ENCODE peak calls at places on chromosomes 11 and 22, in five cellular contexts. One of them, this sample, is unnamed.

GRCh38 chr11:83725718-83726117 is 439.6 kb upstream of the CCDC90B start:
- DNase-seq in stimulated activated naive CD8-positive, alpha-beta T cell treated with anti-CD3 and anti-CD28 coated beads, Interleukin-15, Interleukin-2, amounts not matched to agents 100 U/mL and 50 U/mL, for 24 hours: no peak
- DNase-seq in HAP-1: no peak
- DNase-seq in DMS153: no peak
- DNase-seq in BJ: no peak
- DNase-seq in this sample: no peak

GRCh38 chr11:7612056-7612660 is 61.1 kb downstream of the CYB5R2 start:
- DNase-seq in stimulated activated naive CD8-positive, alpha-beta T cell treated with anti-CD3 and anti-CD28 coated beads, Interleukin-15, Interleukin-2, amounts not matched to agents 100 U/mL and 50 U/mL, for 24 hours: no peak
- DNase-seq in HAP-1: peak; percentile 47
- DNase-seq in DMS153: no peak
- DNase-seq in BJ: no peak
- DNase-seq in this sample: no peak

GRCh38 chr11:32386770-32387377 is 48.5 kb downstream of the WT1 start:
- DNase-seq in stimulated activated naive CD8-positive, alpha-beta T cell treated with anti-CD3 and anti-CD28 coated beads, Interleukin-15, Interleukin-2, amounts not matched to agents 100 U/mL and 50 U/mL, for 24 hours: no peak
- DNase-seq in HAP-1: peak; percentile 15
- DNase-seq in DMS153: no peak
- DNase-seq in BJ: no peak
- DNase-seq in this sample: no peak

GRCh38 chr22:41781508-41781906 is 19.0 kb upstream of the CCDC134 start:
- DNase-seq in stimulated activated naive CD8-positive, alpha-beta T cell treated with anti-CD3 and anti-CD28 coated beads, Interleukin-15, Interleukin-2, amounts not matched to agents 100 U/mL and 50 U/mL, for 24 hours: peak; percentile 21
- DNase-seq in HAP-1: no peak
- DNase-seq in DMS153: no peak
- DNase-seq in BJ: no peak
- DNase-seq in this sample: peak; percentile 29

GRCh38 chr11:35174666-35175065 is 35.7 kb downstream of the CD44 start:
- DNase-seq in stimulated activated naive CD8-positive, alpha-beta T cell treated with anti-CD3 and anti-CD28 coated beads, Interleukin-15, Interleukin-2, amounts not matched to agents 100 U/mL and 50 U/mL, for 24 hours: no peak
- DNase-seq in HAP-1: no peak
- DNase-seq in DMS153: no peak
- DNase-seq in BJ: no peak
- DNase-seq in this sample: no peak

GRCh38 chr11:67195971-67196418 is 70.3 kb upstream of the GRK2 start:
- DNase-seq in stimulated activated naive CD8-positive, alpha-beta T cell treated with anti-CD3 and anti-CD28 coated beads, Interleukin-15, Interleukin-2, amounts not matched to agents 100 U/mL and 50 U/mL, for 24 hours: no peak
- DNase-seq in HAP-1: peak; percentile 23
- DNase-seq in DMS153: no peak
- DNase-seq in BJ: peak; percentile 89
- DNase-seq in this sample: no peak

GRCh38 chr22:41828516-41828915 is 4.4 kb upstream of the SREBF2 start:
- DNase-seq in stimulated activated naive CD8-positive, alpha-beta T cell treated with anti-CD3 and anti-CD28 coated beads, Interleukin-15, Interleukin-2, amounts not matched to agents 100 U/mL and 50 U/mL, for 24 hours: no peak
- DNase-seq in HAP-1: no peak
- DNase-seq in DMS153: peak; percentile 83
- DNase-seq in BJ: no peak
- DNase-seq in this sample: no peak

GRCh38 chr11:20037358-20037757 is 122.9 kb downstream of the DBX1 start:
- DNase-seq in stimulated activated naive CD8-positive, alpha-beta T cell treated with anti-CD3 and anti-CD28 coated beads, Interleukin-15, Interleukin-2, amounts not matched to agents 100 U/mL and 50 U/mL, for 24 hours: no peak
- DNase-seq in HAP-1: no peak
- DNase-seq in DMS153: no peak
- DNase-seq in BJ: no peak
- DNase-seq in this sample: no peak

GRCh38 chr11:115181480-115181879 is 322.7 kb downstream of the CADM1 start:
- DNase-seq in stimulated activated naive CD8-positive, alpha-beta T cell treated with anti-CD3 and anti-CD28 coated beads, Interleukin-15, Interleukin-2, amounts not matched to agents 100 U/mL and 50 U/mL, for 24 hours: no peak
- DNase-seq in HAP-1: no peak
- DNase-seq in DMS153: no peak
- DNase-seq in BJ: no peak
- DNase-seq in this sample: no peak

GRCh38 chr11:47552086-47552580 is 799 bp downstream of the CELF1 start:
- DNase-seq in stimulated activated naive CD8-positive, alpha-beta T cell treated with anti-CD3 and anti-CD28 coated beads, Interleukin-15, Interleukin-2, amounts not matched to agents 100 U/mL and 50 U/mL, for 24 hours: peak; percentile 39
- DNase-seq in HAP-1: peak; percentile 58
- DNase-seq in DMS153: no peak
- DNase-seq in BJ: no peak
- DNase-seq in this sample: peak; percentile 43

GRCh38 chr11:134759314-134759713 is 347.3 kb upstream of the B3GAT1 start:
- DNase-seq in stimulated activated naive CD8-positive, alpha-beta T cell treated with anti-CD3 and anti-CD28 coated beads, Interleukin-15, Interleukin-2, amounts not matched to agents 100 U/mL and 50 U/mL, for 24 hours: no peak
- DNase-seq in HAP-1: no peak
- DNase-seq in DMS153: no peak
- DNase-seq in BJ: no peak
- DNase-seq in this sample: no peak

GRCh38 chr11:41665633-41666032 is 206.2 kb upstream of the LRRC4C start:
- DNase-seq in stimulated activated naive CD8-positive, alpha-beta T cell treated with anti-CD3 and anti-CD28 coated beads, Interleukin-15, Interleukin-2, amounts not matched to agents 100 U/mL and 50 U/mL, for 24 hours: no peak
- DNase-seq in HAP-1: no peak
- DNase-seq in DMS153: no peak
- DNase-seq in BJ: no peak
- DNase-seq in this sample: no peak

GRCh38 chr11:67051494-67051893 is 5.2 kb upstream of the RHOD start:
- DNase-seq in stimulated activated naive CD8-positive, alpha-beta T cell treated with anti-CD3 and anti-CD28 coated beads, Interleukin-15, Interleukin-2, amounts not matched to agents 100 U/mL and 50 U/mL, for 24 hours: no peak
- DNase-seq in HAP-1: no peak
- DNase-seq in DMS153: no peak
- DNase-seq in BJ: no peak
- DNase-seq in this sample: no peak

GRCh38 chr11:30016588-30017363 is at the start of gene KCNA4:
- DNase-seq in stimulated activated naive CD8-positive, alpha-beta T cell treated with anti-CD3 and anti-CD28 coated beads, Interleukin-15, Interleukin-2, amounts not matched to agents 100 U/mL and 50 U/mL, for 24 hours: peak; percentile 9
- DNase-seq in HAP-1: peak; percentile 27
- DNase-seq in DMS153: no peak
- DNase-seq in BJ: no peak
- DNase-seq in this sample: no peak

GRCh38 chr22:28464179-28464578 is 215.5 kb downstream of the TTC28 start:
- DNase-seq in stimulated activated naive CD8-positive, alpha-beta T cell treated with anti-CD3 and anti-CD28 coated beads, Interleukin-15, Interleukin-2, amounts not matched to agents 100 U/mL and 50 U/mL, for 24 hours: no peak
- DNase-seq in HAP-1: no peak
- DNase-seq in DMS153: no peak
- DNase-seq in BJ: no peak
- DNase-seq in this sample: no peak

GRCh38 chr11:126039485-126040271 is 23.0 kb downstream of the CDON start:
- DNase-seq in stimulated activated naive CD8-positive, alpha-beta T cell treated with anti-CD3 and anti-CD28 coated beads, Interleukin-15, Interleukin-2, amounts not matched to agents 100 U/mL and 50 U/mL, for 24 hours: no peak
- DNase-seq in HAP-1: no peak
- DNase-seq in DMS153: no peak
- DNase-seq in BJ: no peak
- DNase-seq in this sample: peak; percentile 9

GRCh38 chr11:89491141-89491690 is at the start of gene NOX4:
- DNase-seq in stimulated activated naive CD8-positive, alpha-beta T cell treated with anti-CD3 and anti-CD28 coated beads, Interleukin-15, Interleukin-2, amounts not matched to agents 100 U/mL and 50 U/mL, for 24 hours: no peak
- DNase-seq in HAP-1: no peak
- DNase-seq in DMS153: no peak
- DNase-seq in BJ: no peak
- DNase-seq in this sample: no peak

GRCh38 chr11:34593085-34593484 is 27.8 kb upstream of the EHF start:
- DNase-seq in stimulated activated naive CD8-positive, alpha-beta T cell treated with anti-CD3 and anti-CD28 coated beads, Interleukin-15, Interleukin-2, amounts not matched to agents 100 U/mL and 50 U/mL, for 24 hours: no peak
- DNase-seq in HAP-1: no peak
- DNase-seq in DMS153: no peak
- DNase-seq in BJ: no peak
- DNase-seq in this sample: no peak

GRCh38 chr11:68935516-68936357 is 32.0 kb downstream of the IGHMBP2 start:
- DNase-seq in stimulated activated naive CD8-positive, alpha-beta T cell treated with anti-CD3 and anti-CD28 coated beads, Interleukin-15, Interleukin-2, amounts not matched to agents 100 U/mL and 50 U/mL, for 24 hours: no peak
- DNase-seq in HAP-1: no peak
- DNase-seq in DMS153: no peak
- DNase-seq in BJ: no peak
- DNase-seq in this sample: no peak

GRCh38 chr22:47407626-47408025 is 645.2 kb downstream of the TBC1D22A start:
- DNase-seq in stimulated activated naive CD8-positive, alpha-beta T cell treated with anti-CD3 and anti-CD28 coated beads, Interleukin-15, Interleukin-2, amounts not matched to agents 100 U/mL and 50 U/mL, for 24 hours: no peak
- DNase-seq in HAP-1: peak; percentile 43
- DNase-seq in DMS153: no peak
- DNase-seq in BJ: no peak
- DNase-seq in this sample: no peak

GRCh38 chr22:39243443-39244072 is 1.2 kb downstream of the PDGFB start:
- DNase-seq in stimulated activated naive CD8-positive, alpha-beta T cell treated with anti-CD3 and anti-CD28 coated beads, Interleukin-15, Interleukin-2, amounts not matched to agents 100 U/mL and 50 U/mL, for 24 hours: no peak
- DNase-seq in HAP-1: no peak
- DNase-seq in DMS153: no peak
- DNase-seq in BJ: no peak
- DNase-seq in this sample: peak; percentile 32

GRCh38 chr11:83909579-83909978 is 623.4 kb upstream of the CCDC90B start:
- DNase-seq in stimulated activated naive CD8-positive, alpha-beta T cell treated with anti-CD3 and anti-CD28 coated beads, Interleukin-15, Interleukin-2, amounts not matched to agents 100 U/mL and 50 U/mL, for 24 hours: no peak
- DNase-seq in HAP-1: no peak
- DNase-seq in DMS153: no peak
- DNase-seq in BJ: no peak
- DNase-seq in this sample: no peak

GRCh38 chr22:20607157-20607907 is 99.9 kb downstream of the MED15 start:
- DNase-seq in stimulated activated naive CD8-positive, alpha-beta T cell treated with anti-CD3 and anti-CD28 coated beads, Interleukin-15, Interleukin-2, amounts not matched to agents 100 U/mL and 50 U/mL, for 24 hours: no peak
- DNase-seq in HAP-1: no peak
- DNase-seq in DMS153: no peak
- DNase-seq in BJ: no peak
- DNase-seq in this sample: no peak

GRCh38 chr22:21641417-21641794 is 696 bp upstream of the SDF2L1 start:
- DNase-seq in stimulated activated naive CD8-positive, alpha-beta T cell treated with anti-CD3 and anti-CD28 coated beads, Interleukin-15, Interleukin-2, amounts not matched to agents 100 U/mL and 50 U/mL, for 24 hours: no peak
- DNase-seq in HAP-1: peak; percentile 60
- DNase-seq in DMS153: no peak
- DNase-seq in BJ: no peak
- DNase-seq in this sample: peak; percentile 33

GRCh38 chr11:76648061-76648460 is 22.5 kb downstream of the LRRC32 start:
- DNase-seq in stimulated activated naive CD8-positive, alpha-beta T cell treated with anti-CD3 and anti-CD28 coated beads, Interleukin-15, Interleukin-2, amounts not matched to agents 100 U/mL and 50 U/mL, for 24 hours: peak; percentile 3
- DNase-seq in HAP-1: no peak
- DNase-seq in DMS153: no peak
- DNase-seq in BJ: no peak
- DNase-seq in this sample: no peak

GRCh38 chr11:79098096-79098495 is 342.7 kb downstream of the TENM4 start:
- DNase-seq in stimulated activated naive CD8-positive, alpha-beta T cell treated with anti-CD3 and anti-CD28 coated beads, Interleukin-15, Interleukin-2, amounts not matched to agents 100 U/mL and 50 U/mL, for 24 hours: no peak
- DNase-seq in HAP-1: no peak
- DNase-seq in DMS153: no peak
- DNase-seq in BJ: no peak
- DNase-seq in this sample: no peak

GRCh38 chr11:380491-380890 is 11.2 kb downstream of the B4GALNT4 start:
- DNase-seq in stimulated activated naive CD8-positive, alpha-beta T cell treated with anti-CD3 and anti-CD28 coated beads, Interleukin-15, Interleukin-2, amounts not matched to agents 100 U/mL and 50 U/mL, for 24 hours: no peak
- DNase-seq in HAP-1: no peak
- DNase-seq in DMS153: no peak
- DNase-seq in BJ: no peak
- DNase-seq in this sample: no peak

GRCh38 chr11:117197516-117198456 is 1.4 kb upstream of the TAGLN start:
- DNase-seq in stimulated activated naive CD8-positive, alpha-beta T cell treated with anti-CD3 and anti-CD28 coated beads, Interleukin-15, Interleukin-2, amounts not matched to agents 100 U/mL and 50 U/mL, for 24 hours: no peak
- DNase-seq in HAP-1: peak; percentile 46
- DNase-seq in DMS153: no peak
- DNase-seq in BJ: no peak
- DNase-seq in this sample: no peak

GRCh38 chr22:37331034-37331428 is 48.7 kb downstream of the CYTH4 start:
- DNase-seq in stimulated activated naive CD8-positive, alpha-beta T cell treated with anti-CD3 and anti-CD28 coated beads, Interleukin-15, Interleukin-2, amounts not matched to agents 100 U/mL and 50 U/mL, for 24 hours: no peak
- DNase-seq in HAP-1: no peak
- DNase-seq in DMS153: no peak
- DNase-seq in BJ: no peak
- DNase-seq in this sample: no peak

GRCh38 chr11:7251836-7252682 is at the start of gene SYT9:
- DNase-seq in stimulated activated naive CD8-positive, alpha-beta T cell treated with anti-CD3 and anti-CD28 coated beads, Interleukin-15, Interleukin-2, amounts not matched to agents 100 U/mL and 50 U/mL, for 24 hours: peak; percentile 22
- DNase-seq in HAP-1: no peak
- DNase-seq in DMS153: no peak
- DNase-seq in BJ: no peak
- DNase-seq in this sample: peak; percentile 30

GRCh38 chr22:29396126-29396525 is 7.8 kb upstream of the AP1B1 start:
- DNase-seq in stimulated activated naive CD8-positive, alpha-beta T cell treated with anti-CD3 and anti-CD28 coated beads, Interleukin-15, Interleukin-2, amounts not matched to agents 100 U/mL and 50 U/mL, for 24 hours: no peak
- DNase-seq in HAP-1: no peak
- DNase-seq in DMS153: no peak
- DNase-seq in BJ: no peak
- DNase-seq in this sample: no peak

GRCh38 chr11:63551889-63552266 is 11.3 kb downstream of the PLAAT2 start:
- DNase-seq in stimulated activated naive CD8-positive, alpha-beta T cell treated with anti-CD3 and anti-CD28 coated beads, Interleukin-15, Interleukin-2, amounts not matched to agents 100 U/mL and 50 U/mL, for 24 hours: peak; percentile 51
- DNase-seq in HAP-1: no peak
- DNase-seq in DMS153: no peak
- DNase-seq in BJ: no peak
- DNase-seq in this sample: peak; percentile 20

GRCh38 chr11:33540946-33541915 is 159.4 kb downstream of the C11orf91 start:
- DNase-seq in stimulated activated naive CD8-positive, alpha-beta T cell treated with anti-CD3 and anti-CD28 coated beads, Interleukin-15, Interleukin-2, amounts not matched to agents 100 U/mL and 50 U/mL, for 24 hours: no peak
- DNase-seq in HAP-1: no peak
- DNase-seq in DMS153: no peak
- DNase-seq in BJ: no peak
- DNase-seq in this sample: no peak

GRCh38 chr22:19874307-19875060 is 19.8 kb upstream of the GNB1L start:
- DNase-seq in stimulated activated naive CD8-positive, alpha-beta T cell treated with anti-CD3 and anti-CD28 coated beads, Interleukin-15, Interleukin-2, amounts not matched to agents 100 U/mL and 50 U/mL, for 24 hours: no peak
- DNase-seq in HAP-1: peak; percentile 41
- DNase-seq in DMS153: peak; percentile 31
- DNase-seq in BJ: no peak
- DNase-seq in this sample: peak; percentile 50

GRCh38 chr11:72771507-72771906 is 19.3 kb upstream of the ARAP1 start:
- DNase-seq in stimulated activated naive CD8-positive, alpha-beta T cell treated with anti-CD3 and anti-CD28 coated beads, Interleukin-15, Interleukin-2, amounts not matched to agents 100 U/mL and 50 U/mL, for 24 hours: no peak
- DNase-seq in HAP-1: no peak
- DNase-seq in DMS153: no peak
- DNase-seq in BJ: no peak
- DNase-seq in this sample: no peak

GRCh38 chr11:102680945-102681344 is 24.6 kb downstream of the MMP27 start:
- DNase-seq in stimulated activated naive CD8-positive, alpha-beta T cell treated with anti-CD3 and anti-CD28 coated beads, Interleukin-15, Interleukin-2, amounts not matched to agents 100 U/mL and 50 U/mL, for 24 hours: no peak
- DNase-seq in HAP-1: no peak
- DNase-seq in DMS153: no peak
- DNase-seq in BJ: peak; percentile 30
- DNase-seq in this sample: no peak

GRCh38 chr11:910589-911030 is at the start of gene CHID1:
- DNase-seq in stimulated activated naive CD8-positive, alpha-beta T cell treated with anti-CD3 and anti-CD28 coated beads, Interleukin-15, Interleukin-2, amounts not matched to agents 100 U/mL and 50 U/mL, for 24 hours: peak; percentile 92
- DNase-seq in HAP-1: peak; percentile 92
- DNase-seq in DMS153: peak; percentile 64
- DNase-seq in BJ: no peak
- DNase-seq in this sample: peak; percentile 92

GRCh38 chr11:22780914-22781593 is 48.5 kb downstream of the SVIP start:
- DNase-seq in stimulated activated naive CD8-positive, alpha-beta T cell treated with anti-CD3 and anti-CD28 coated beads, Interleukin-15, Interleukin-2, amounts not matched to agents 100 U/mL and 50 U/mL, for 24 hours: peak; percentile 3
- DNase-seq in HAP-1: no peak
- DNase-seq in DMS153: peak; percentile 49
- DNase-seq in BJ: no peak
- DNase-seq in this sample: no peak

This sample was measured in activated CD4-positive, alpha-beta memory T cell treated with anti-CD3 and anti-CD28 coated beads for 36 hours.